ENCODE peak calls at places on chromosomes 12 and 14, in four cellular contexts. L, X, P and N are unnamed samples.
A peak's percentile ranks its signal among the peaks of the same experiment; 100 is the strongest.

GRCh38 chr12:106021516-106021915 is 117.2 kb downstream of the NUAK1 start:
- DNase-seq in L (no peak), X (no peak), P (no peak), N (no peak)

GRCh38 chr12:122099856-122100255 is 21.3 kb downstream of the MLXIP start:
- DNase-seq in P (no peak), X (no peak), L (no peak), N (no peak)

GRCh38 chr14:91264151-91265150 is 19.9 kb upstream of the GPR68 start:
- DNase-seq in X (peak; percentile 35), P (peak; percentile 90), L (peak; percentile 80), N (no peak)

GRCh38 chr12:38120438-38120837 is 196.1 kb upstream of the ALG10B start:
- DNase-seq in L (no peak), X (no peak), P (no peak), N (no peak)

GRCh38 chr12:79300199-79300568 is 390.6 kb downstream of the PAWR start:
- DNase-seq in L (no peak), X (no peak), P (no peak), N (no peak)

GRCh38 chr14:68140111-68140741 is 320.6 kb downstream of the RAD51B start:
- DNase-seq in P (no peak), L (no peak), X (no peak), N (peak; percentile 89)

GRCh38 chr14:100350283-100350926 is 27.3 kb downstream of the SLC25A47 start:
- DNase-seq in X (no peak), L (no peak), P (no peak), N (no peak)

GRCh38 chr14:28766505-28767238 is at the start of gene FOXG1:
- DNase-seq in X (no peak), P (no peak), L (no peak), N (no peak)

GRCh38 chr12:130761537-130762318 is 45.6 kb upstream of the RIMBP2 start:
- DNase-seq in P (no peak), X (peak; percentile 26), L (no peak), N (peak; percentile 57)

GRCh38 chr12:92554316-92554905 is 148.4 kb upstream of the PLEKHG7 start:
- DNase-seq in X (no peak), L (no peak), P (no peak), N (no peak)

GRCh38 chr14:101504096-101504948 is 57.0 kb upstream of the DIO3 start:
- DNase-seq in X (no peak), L (peak; percentile 41), P (peak; percentile 75), N (peak; percentile 43)

GRCh38 chr12:68514807-68515411 is 95.8 kb upstream of the RAP1B start:
- DNase-seq in L (no peak), X (no peak), P (no peak), N (no peak)

GRCh38 chr14:60332869-60333268 is 83.8 kb downstream of the PPM1A start:
- DNase-seq in L (no peak), X (no peak), P (no peak), N (no peak)

GRCh38 chr12:15757553-15758255 is 31.5 kb downstream of the EPS8 start:
- DNase-seq in X (no peak), L (no peak), P (no peak), N (no peak)

GRCh38 chr14:49920260-49920659 is 27.4 kb downstream of the ARF6 start:
- DNase-seq in P (no peak), X (no peak), L (no peak), N (no peak)

GRCh38 chr14:49919825-49920224 is 26.9 kb downstream of the ARF6 start:
- DNase-seq in X (no peak), P (no peak), L (no peak), N (no peak)

GRCh38 chr14:49921401-49921800 is 28.5 kb downstream of the ARF6 start:
- DNase-seq in P (no peak), L (no peak), X (no peak), N (no peak)

GRCh38 chr14:49918709-49919108 is 25.8 kb downstream of the ARF6 start:
- DNase-seq in L (no peak), P (no peak), X (no peak), N (no peak)

DNA sequence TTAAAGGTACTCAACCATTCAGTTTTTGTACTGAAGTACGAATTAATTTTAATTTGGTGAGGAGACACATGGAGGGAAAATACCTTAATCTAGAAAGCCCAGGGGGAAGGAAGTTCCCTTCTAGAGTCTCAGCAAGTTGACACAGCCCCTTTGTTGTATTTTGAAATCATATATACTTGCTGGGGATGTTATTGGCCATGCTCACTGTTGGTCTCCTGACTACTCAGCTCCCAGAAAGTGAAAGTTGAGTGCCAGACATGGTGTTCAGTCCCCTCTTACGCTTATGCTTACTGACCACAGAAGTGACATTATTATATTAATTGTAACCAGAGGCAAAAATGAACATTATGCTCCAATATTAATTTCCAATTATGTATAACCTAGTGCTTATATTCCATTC is 28.1 kb downstream of the ARF6 start:
- DNase-seq in P (no peak), X (no peak), L (no peak), N (no peak)
- H3K27ac ChIP-seq in P (no peak overlapping the region), X (no peak overlapping the region), L (no peak overlapping the region), N (no peak overlapping the region)

DNA sequence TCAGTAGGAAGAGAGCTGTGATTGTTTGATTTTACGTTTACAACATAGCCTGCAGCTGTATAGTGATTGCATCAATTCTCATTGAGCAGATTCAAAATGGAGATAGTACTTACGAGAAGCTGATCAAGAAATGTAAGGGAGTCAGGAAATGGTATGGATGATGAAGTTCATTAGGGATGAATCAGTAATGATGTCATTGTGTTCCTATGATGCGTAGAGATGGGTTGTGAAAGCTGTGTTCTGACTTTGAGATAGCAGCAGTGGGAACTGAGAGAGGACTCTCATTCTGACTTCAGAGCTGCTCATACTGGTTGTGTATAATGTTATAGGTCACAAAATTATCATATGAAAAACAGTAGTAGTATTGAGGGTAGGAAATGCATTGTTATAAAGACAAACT is 44.0 kb downstream of the TTLL5 start:
- DNase-seq in X (no peak), L (no peak), P (no peak), N (no peak)
- H3K36me3 ChIP-seq in X (peaks cover 19% of the 10 kb centered on the region), L (no peaks in the 10 kb centered on the region), P (peaks cover 40% of the 10 kb centered on the region), N (no peaks in the 10 kb centered on the region)

DNA sequence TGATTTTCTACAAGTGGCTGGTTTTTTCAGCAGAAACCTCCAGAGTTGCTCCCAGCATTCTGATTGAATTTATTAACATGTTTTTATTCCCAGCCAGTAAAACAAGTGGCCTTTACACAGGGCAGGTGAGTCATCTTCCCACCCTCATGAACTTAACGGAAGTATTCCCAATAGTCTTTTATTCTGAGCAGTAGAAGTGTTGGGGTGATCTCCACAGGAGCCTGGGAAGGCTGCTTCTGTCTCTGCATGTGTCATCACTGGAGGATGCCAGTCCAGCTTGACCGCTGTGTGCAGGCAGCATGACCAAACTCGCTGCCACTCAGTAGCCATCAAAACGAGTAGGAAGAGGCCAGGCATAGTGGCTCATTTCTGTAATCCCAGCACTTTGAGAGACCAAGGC is 13.4 kb upstream of the DNAH10 start:
- DNase-seq in X (no peak), L (no peak), P (no peak), N (no peak)
- TF ChIP-seq CTCF in X (no peak), L (no peak), P (no peak), N (no peak)

GRCh38 chr14:24398298-24398942 is 383 bp upstream of the NYNRIN start:
- DNase-seq in X (peak; percentile 52), P (no peak), L (no peak), N (peak; percentile 71)
- H3K27ac ChIP-seq in X (peak overlapping the region; percentile 87), P (peak overlapping the region; percentile 68), L (peak overlapping the region; percentile 58), N (peak overlapping the region; percentile 76)

GRCh38 chr12:98701166-98701565 is 56.1 kb downstream of the APAF1 start:
- DNase-seq in L (no peak), P (no peak), X (no peak), N (no peak)
- H3K36me3 ChIP-seq in L (no peaks in the 10 kb centered on the region), P (peaks cover 39% of the 10 kb centered on the region), X (peaks cover 10% of the 10 kb centered on the region), N (no peaks in the 10 kb centered on the region)